ENCODE peak calls at places on chromosomes 4 and X, in eight cellular contexts. N is GM04503; W is brain pericyte; A is fibroblast of mammary gland; H is SW 1271; Y is neuronal stem cell; M is frontal cortex; R is activated naive CD4-positive, alpha-beta T cell treated with anti-CD3 and anti-CD28 coated beads for 36 hours. T is an unnamed sample.

GRCh38 chrX:40008841-40009461 is 88.8 kb downstream of the BCOR start:
- DNase-seq in A (no peak), W (no peak), N (no peak), R (peak; percentile 61), Y (no peak), M (peak; percentile 43), H (no peak), T (peak; percentile 67)

GRCh38 chr4:167966161-167966560 is 126.2 kb upstream of the ANXA10 start:
- DNase-seq in W (no peak), Y (no peak), N (no peak), H (no peak), R (no peak), A (no peak), M (no peak), T (no peak)

GRCh38 chr4:6087669-6088068 is 69.4 kb upstream of the C4orf50 start:
- DNase-seq in H (peak; percentile 43), W (no peak), R (no peak), M (no peak), A (peak; percentile 26), Y (peak; percentile 42), N (no peak), T (no peak)

GRCh38 chrX:118773782-118774181 is 46.4 kb downstream of the IL13RA1 start:
- DNase-seq in Y (no peak), W (no peak), M (no peak), R (no peak), A (no peak), H (no peak), N (no peak), T (no peak)

GRCh38 chr4:128776794-128777216 is 32.7 kb upstream of the JADE1 start:
- DNase-seq in R (no peak), M (no peak), Y (no peak), H (no peak), N (peak; percentile 83), A (peak; percentile 89), W (peak; percentile 33), T (peak; percentile 86)

GRCh38 chr4:10696253-10696652 is 11.7 kb upstream of the CLNK start:
- DNase-seq in W (no peak), N (no peak), R (no peak), H (no peak), Y (no peak), M (no peak), A (no peak), T (no peak)

GRCh38 chr4:138035781-138036258 is 206.3 kb downstream of the SLC7A11 start:
- DNase-seq in M (no peak), H (peak; percentile 39), N (no peak), Y (peak; percentile 41), R (no peak), W (peak; percentile 36), A (peak; percentile 76), T (no peak)

GRCh38 chr4:131526686-131527085 is 1622.4 kb upstream of the PCDH10 start:
- DNase-seq in A (no peak), R (no peak), H (no peak), N (no peak), M (no peak), W (no peak), Y (no peak), T (no peak)

GRCh38 chrX:118459494-118459893 is 36.1 kb upstream of the DOCK11 start:
- DNase-seq in N (no peak), M (no peak), A (peak; percentile 50), Y (peak; percentile 0), H (peak; percentile 0), R (peak; percentile 37), W (no peak), T (no peak)

GRCh38 chrX:15269618-15270521 is at the start of gene ASB9:
- DNase-seq in R (peak; percentile 35), A (peak; percentile 79), Y (no peak), W (peak; percentile 1), H (peak; percentile 3), M (no peak), N (peak; percentile 14), T (peak; percentile 41)

GRCh38 chrX:10240918-10241317 is 84.1 kb downstream of the CLCN4 start:
- DNase-seq in R (no peak), N (peak; percentile 52), W (no peak), Y (no peak), M (no peak), H (no peak), A (peak; percentile 94), T (no peak)

GRCh38 chr4:37891221-37892159 is 606 bp downstream of the TBC1D1 start:
- DNase-seq in W (no peak), Y (peak; percentile 24), H (peak; percentile 43), R (peak; percentile 74), N (no peak), M (no peak), A (peak; percentile 13), T (peak; percentile 50)

GRCh38 chrX:2351999-2352995 is 148.5 kb downstream of the DHRSX start:
- DNase-seq in R (no peak), W (peak; percentile 90), Y (no peak), H (no peak), N (peak; percentile 94), A (peak; percentile 98), M (no peak), T (no peak)

GRCh38 chr4:17670423-17670822 is 56.0 kb downstream of the MED28 start:
- DNase-seq in Y (no peak), A (no peak), M (no peak), W (no peak), N (no peak), H (no peak), R (no peak), T (no peak)

GRCh38 chrX:67734111-67734753 is 190.4 kb downstream of the AR start:
- DNase-seq in R (no peak), W (no peak), H (no peak), N (no peak), Y (no peak), M (no peak), A (no peak), T (no peak)

T was measured in Right ventricle myocardium superior.